ENCODE peak calls at places on chromosome 10, in six cellular contexts. E is lower lobe of right lung, R is iPS DF 6.9, W is SJSA1, X is esophagus muscularis mucosa, C is ovary. K is an unnamed sample.

GRCh38 chr10:114276066-114276465 is 37.0 kb downstream of the VWA2 start:
- DNase-seq in E (no peak), R (no peak), W (no peak), X (no peak), C (no peak), K (no peak)

GRCh38 chr10:109866995-109867635 is 56.2 kb downstream of the XPNPEP1 start:
- DNase-seq in E (no peak), R (no peak), W (no peak), X (no peak), C (no peak), K (no peak)

GRCh38 chr10:100748251-100749058 is 3.1 kb downstream of the PAX2 start:
- DNase-seq in E (no peak), R (no peak), W (no peak), X (no peak), C (no peak), K (peak; percentile 58)

GRCh38 chr10:27799046-27799445 is 53.4 kb upstream of the MKX start:
- DNase-seq in E (no peak), R (no peak), W (no peak), X (no peak), C (no peak), K (no peak)

GRCh38 chr10:451021-451471 is 238.4 kb downstream of the DIP2C start:
- DNase-seq in E (no peak), R (no peak), W (peak; percentile 31), X (no peak), C (no peak), K (no peak)

GRCh38 chr10:86225098-86225782 is 141.4 kb downstream of the GRID1 start:
- DNase-seq in E (peak; percentile 16), R (no peak), W (peak; percentile 17), X (no peak), C (no peak), K (no peak)

GRCh38 chr10:16049050-16049449 is 188.7 kb upstream of the MINDY3 start:
- DNase-seq in E (no peak), R (no peak), W (no peak), X (no peak), C (no peak), K (no peak)

GRCh38 chr10:49254150-49254549 is 44.8 kb upstream of the C10orf71 start:
- DNase-seq in E (no peak), R (no peak), W (no peak), X (no peak), C (no peak), K (no peak)

GRCh38 chr10:58531084-58531695 is 18.5 kb downstream of the BICC1 start:
- DNase-seq in E (no peak), R (peak; percentile 54), W (peak; percentile 65), X (no peak), C (no peak), K (peak; percentile 63)

GRCh38 chr10:106582291-106582690 is 582.2 kb downstream of the SORCS1 start:
- DNase-seq in E (no peak), R (no peak), W (no peak), X (no peak), C (no peak), K (no peak)

GRCh38 chr10:3588816-3589215 is 196.2 kb downstream of the KLF6 start:
- DNase-seq in E (no peak), R (no peak), W (no peak), X (peak; percentile 66), C (no peak), K (no peak)

GRCh38 chr10:1609596-1609995 is 127.7 kb downstream of the ADARB2 start:
- DNase-seq in E (no peak), R (no peak), W (no peak), X (no peak), C (no peak), K (no peak)

GRCh38 chr10:7409045-7409731 is 1.6 kb downstream of the SFMBT2 start:
- DNase-seq in E (peak; percentile 50), R (no peak), W (no peak), X (no peak), C (peak; percentile 55), K (no peak)

GRCh38 chr10:5944389-5945202 is 32.7 kb downstream of the IL15RA start:
- DNase-seq in E (peak; percentile 48), R (no peak), W (peak; percentile 66), X (no peak), C (peak; percentile 88), K (peak; percentile 97)

GRCh38 chr10:70052462-70053211 is at the start of gene MACROH2A2:
- DNase-seq in E (peak; percentile 53), R (no peak), W (peak; percentile 82), X (peak; percentile 93), C (peak; percentile 74), K (peak; percentile 79)

GRCh38 chr10:109726473-109726872 is 196.8 kb downstream of the XPNPEP1 start:
- DNase-seq in E (no peak), R (no peak), W (no peak), X (no peak), C (no peak), K (no peak)

GRCh38 chr10:48390933-48391845 is 84.7 kb downstream of the MAPK8 start:
- DNase-seq in E (no peak), R (no peak), W (peak; percentile 56), X (no peak), C (no peak), K (no peak)

GRCh38 chr10:116742367-116743265 is at the start of gene HSPA12A:
- DNase-seq in E (peak; percentile 79), R (no peak), W (peak; percentile 82), X (peak; percentile 94), C (peak; percentile 88), K (peak; percentile 86)

GRCh38 chr10:7320072-7320471 is 90.8 kb downstream of the SFMBT2 start:
- DNase-seq in E (no peak), R (no peak), W (no peak), X (no peak), C (no peak), K (no peak)

GRCh38 chr10:99551158-99551557 is 18.4 kb downstream of the NKX2-3 start:
- DNase-seq in E (no peak), R (no peak), W (no peak), X (no peak), C (no peak), K (peak; percentile 89)

GRCh38 chr10:11195017-11195586 is 177.4 kb downstream of the CELF2 start:
- DNase-seq in E (no peak), R (no peak), W (no peak), X (no peak), C (no peak), K (no peak)

GRCh38 chr10:11192304-11193018 is 174.8 kb downstream of the CELF2 start:
- DNase-seq in E (peak; percentile 70), R (no peak), W (no peak), X (no peak), C (no peak), K (no peak)

GRCh38 chr10:11201911-11202310 is 184.2 kb downstream of the CELF2 start:
- DNase-seq in E (no peak), R (no peak), W (no peak), X (no peak), C (no peak), K (no peak)

GRCh38 chr10:11197266-11197712 is 179.6 kb downstream of the CELF2 start:
- DNase-seq in E (peak; percentile 67), R (no peak), W (no peak), X (no peak), C (no peak), K (no peak)

DNA sequence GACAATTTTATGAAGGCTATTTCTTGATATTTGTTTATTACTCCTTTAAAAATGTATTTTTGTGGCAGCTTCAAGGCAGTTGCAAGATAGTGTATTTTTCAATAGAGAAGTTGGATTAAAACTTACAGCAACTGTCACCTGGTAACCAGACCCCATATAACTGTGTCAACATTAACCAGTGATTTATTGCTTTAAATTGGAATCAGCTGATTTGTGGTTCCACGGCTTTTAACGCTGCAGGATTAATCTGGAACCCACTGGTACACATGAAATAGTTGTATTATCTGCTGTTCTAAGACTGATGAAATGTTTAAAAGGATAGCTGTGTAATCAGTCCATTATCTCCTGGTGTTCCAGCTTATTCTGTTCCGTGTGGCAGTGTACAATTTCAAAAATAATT is 180.2 kb downstream of the CELF2 start:
- DNase-seq in E (no peak), R (no peak), W (no peak), X (no peak), C (no peak), K (no peak)
- H3K36me3 ChIP-seq in E (peaks cover 20% of the 10 kb centered on the region), R (no peaks in the 10 kb centered on the region), W (no peaks in the 10 kb centered on the region), X (no peaks in the 10 kb centered on the region), C (no peaks in the 10 kb centered on the region), K (no peaks in the 10 kb centered on the region)

GRCh38 chr10:97358781-97359180 is 24.3 kb upstream of the FRAT2 start:
- DNase-seq in E (no peak), R (no peak), W (no peak), X (no peak), C (no peak), K (no peak)
- H3K36me3 ChIP-seq in E (peaks cover 45% of the 10 kb centered on the region), R (peaks cover 46% of the 10 kb centered on the region), W (peaks cover 55% of the 10 kb centered on the region), X (peaks cover 58% of the 10 kb centered on the region), C (no peaks in the 10 kb centered on the region), K (peaks cover 67% of the 10 kb centered on the region)

GRCh38 chr10:75231672-75232581 is 3.8 kb downstream of the COMTD1 start:
- DNase-seq in E (no peak), R (no peak), W (no peak), X (no peak), C (no peak), K (peak; percentile 37)
- H3K36me3 ChIP-seq in E (peaks cover 57% of the 10 kb centered on the region), R (peaks cover 10% of the 10 kb centered on the region), W (peaks cover 63% of the 10 kb centered on the region), X (peaks cover 54% of the 10 kb centered on the region), C (no peaks in the 10 kb centered on the region), K (no peaks in the 10 kb centered on the region)

GRCh38 chr10:130167193-130167592 is 31.0 kb downstream of the GLRX3 start:
- DNase-seq in E (no peak), R (no peak), W (no peak), X (no peak), C (no peak), K (no peak)

GRCh38 chr10:130169136-130169888 is 33.1 kb downstream of the GLRX3 start:
- DNase-seq in E (no peak), R (no peak), W (no peak), X (no peak), C (no peak), K (no peak)

GRCh38 chr10:130171196-130171595 is 35.0 kb downstream of the GLRX3 start:
- DNase-seq in E (no peak), R (no peak), W (no peak), X (no peak), C (no peak), K (no peak)

DNA sequence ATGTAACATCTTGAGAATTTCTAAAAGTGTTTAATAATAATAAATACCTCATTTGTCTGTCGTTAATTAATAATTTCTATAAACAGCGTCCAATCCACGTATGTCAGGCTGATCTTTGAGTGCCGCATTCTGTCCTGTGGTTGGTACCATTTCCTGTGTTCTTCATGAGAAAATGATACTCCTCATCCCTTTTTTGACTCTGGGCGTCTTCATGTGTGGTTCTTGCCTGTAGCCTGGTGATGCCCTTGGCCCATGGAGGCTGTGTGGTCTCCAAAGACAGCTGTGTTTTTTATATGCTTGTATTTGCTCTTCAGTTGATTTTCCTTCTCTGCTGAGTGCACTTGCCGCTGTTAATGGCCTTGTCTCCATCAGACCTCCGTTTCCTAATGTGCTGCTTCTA is 31.5 kb downstream of the GLRX3 start:
- DNase-seq in E (no peak), R (no peak), W (no peak), X (no peak), C (no peak), K (no peak)
- H3K36me3 ChIP-seq in E (peaks cover 75% of the 10 kb centered on the region), R (no peaks in the 10 kb centered on the region), W (peaks cover 77% of the 10 kb centered on the region), X (peaks cover 89% of the 10 kb centered on the region), C (no peaks in the 10 kb centered on the region), K (peaks cover 3% of the 10 kb centered on the region)

GRCh38 chr10:78010278-78010677 is 19.0 kb downstream of the POLR3A start:
- DNase-seq in E (no peak), R (no peak), W (no peak), X (no peak), C (no peak), K (no peak)
- H3K36me3 ChIP-seq in E (peaks cover 99% of the 10 kb centered on the region), R (peaks cover 34% of the 10 kb centered on the region), W (peaks cover 93% of the 10 kb centered on the region), X (peaks cover 95% of the 10 kb centered on the region), C (no peaks in the 10 kb centered on the region), K (peaks cover 9% of the 10 kb centered on the region)

GRCh38 chr10:74718208-74718607 is 108.2 kb upstream of the KAT6B start:
- DNase-seq in E (no peak), R (no peak), W (no peak), X (no peak), C (no peak), K (no peak)
- H3K36me3 ChIP-seq in E (no peaks in the 10 kb centered on the region), R (no peaks in the 10 kb centered on the region), W (no peaks in the 10 kb centered on the region), X (no peaks in the 10 kb centered on the region), C (no peaks in the 10 kb centered on the region), K (no peaks in the 10 kb centered on the region)